ENCODE peak calls at places on chromosomes 4 and X, in five cellular contexts. O, X, B, U and S are unnamed samples.

GRCh38 chr4:176217510-176217909 is 22.1 kb upstream of the SPATA4 start:
- DNase-seq in O (no peak), X (no peak), B (no peak), U (no peak), S (no peak)

GRCh38 chr4:129901205-129901604 is 805.3 kb downstream of the C4orf33 start:
- DNase-seq in O (no peak), X (no peak), B (no peak), U (no peak), S (no peak)

GRCh38 chrX:119757979-119758681 is at the start of gene SOWAHD:
- DNase-seq in O (no peak), X (peak; percentile 16), B (peak; percentile 16), U (peak; percentile 38), S (peak; percentile 63)

GRCh38 chrX:118577041-118577440 is 81.4 kb downstream of the DOCK11 start:
- DNase-seq in O (no peak), X (no peak), B (no peak), U (no peak), S (no peak)

GRCh38 chrX:74061879-74062278 is 242.1 kb upstream of the ZCCHC13 start:
- DNase-seq in O (no peak), X (no peak), B (no peak), U (no peak), S (no peak)

GRCh38 chr4:165970703-165971420 is 97.8 kb downstream of the TLL1 start:
- DNase-seq in O (no peak), X (no peak), B (no peak), U (no peak), S (no peak)

GRCh38 chrX:154804564-154804956 is 725 bp downstream of the MPP1 start:
- DNase-seq in O (no peak), X (no peak), B (no peak), U (peak; percentile 35), S (no peak)

GRCh38 chr4:118281611-118282442 is 71.0 kb downstream of the PRSS12 start:
- DNase-seq in O (no peak), X (no peak), B (no peak), U (no peak), S (no peak)

GRCh38 chrX:129522184-129523059 is 868 bp downstream of the SMARCA1 start:
- DNase-seq in O (peak; percentile 56), X (peak; percentile 5), B (peak; percentile 46), U (peak; percentile 64), S (peak; percentile 68)

GRCh38 chr4:37594095-37594494 is 92.1 kb downstream of the RELL1 start:
- DNase-seq in O (no peak), X (no peak), B (no peak), U (no peak), S (no peak)

GRCh38 chr4:123746981-123747380 is 350.4 kb downstream of the SPRY1 start:
- DNase-seq in O (no peak), X (no peak), B (no peak), U (no peak), S (no peak)

GRCh38 chrX:12978205-12979010 is 3.5 kb downstream of the TMSB4X start:
- DNase-seq in O (peak; percentile 18), X (no peak), B (peak; percentile 41), U (no peak), S (peak; percentile 63)

GRCh38 chr4:27149541-27150212 is 289.0 kb downstream of the STIM2 start:
- DNase-seq in O (no peak), X (no peak), B (no peak), U (no peak), S (no peak)

GRCh38 chrX:9829308-9830267 is 43.4 kb downstream of the SHROOM2 start:
- DNase-seq in O (no peak), X (peak; percentile 11), B (no peak), U (no peak), S (no peak)

GRCh38 chr4:3875466-3875865 is 109.3 kb downstream of the ADRA2C start:
- DNase-seq in O (no peak), X (no peak), B (no peak), U (no peak), S (no peak)

GRCh38 chr4:149555146-149555545 is 260.5 kb downstream of the IQCM start:
- DNase-seq in O (no peak), X (no peak), B (no peak), U (no peak), S (no peak)

GRCh38 chrX:136206916-136207315 is 44.3 kb downstream of the MAP7D3 start:
- DNase-seq in O (no peak), X (no peak), B (no peak), U (no peak), S (no peak)

GRCh38 chrX:68659385-68659784 is 11.9 kb downstream of the STARD8 start:
- DNase-seq in O (no peak), X (no peak), B (no peak), U (no peak), S (no peak)